ENCODE peak calls at places on chromosomes 11 and 22, in four cellular contexts. R, C, H and S are unnamed samples.

GRCh38 chr22:50729391-50730012 is 8.5 kb upstream of the ACR start:
- DNase-seq in H (no peak), R (peak; percentile 8), C (no peak), S (no peak)

GRCh38 chr11:95674669-95675358 is 114.8 kb downstream of the FAM76B start:
- DNase-seq in R (no peak), H (no peak), C (no peak), S (no peak)

GRCh38 chr11:3950996-3951662 is 95.7 kb downstream of the STIM1 start:
- DNase-seq in H (peak; percentile 74), R (no peak), C (peak; percentile 13), S (no peak)

GRCh38 chr11:118789501-118790356 is 1.2 kb downstream of the DDX6 start:
- DNase-seq in C (peak; percentile 49), H (peak; percentile 26), R (no peak), S (peak; percentile 49)

GRCh38 chr11:112617089-112617407 is 344.2 kb upstream of the NCAM1 start:
- DNase-seq in C (no peak), H (no peak), R (no peak), S (no peak)

GRCh38 chr11:20963596-20963995 is 294.2 kb downstream of the NELL1 start:
- DNase-seq in C (no peak), R (no peak), H (no peak), S (no peak)

GRCh38 chr11:48028909-48029685 is 48.7 kb downstream of the PTPRJ start:
- DNase-seq in R (no peak), H (peak; percentile 39), C (no peak), S (no peak)

GRCh38 chr11:88404932-88405710 is 67.6 kb upstream of the CTSC start:
- DNase-seq in C (no peak), H (no peak), R (no peak), S (no peak)

GRCh38 chr11:83521647-83522596 is 235.8 kb upstream of the CCDC90B start:
- DNase-seq in C (no peak), R (no peak), H (no peak), S (no peak)

GRCh38 chr11:69293819-69294505 is at the start of gene MYEOV:
- DNase-seq in R (no peak), H (peak; percentile 38), C (no peak), S (peak; percentile 53)

GRCh38 chr22:47691152-47691895 is 928.9 kb downstream of the TBC1D22A start:
- DNase-seq in H (no peak), R (no peak), C (no peak), S (no peak)

GRCh38 chr11:93113824-93114223 is 84.0 kb downstream of the SLC36A4 start:
- DNase-seq in H (no peak), C (no peak), R (no peak), S (no peak)

GRCh38 chr22:41939981-41940852 is 6.7 kb downstream of the CENPM start:
- DNase-seq in R (no peak), H (no peak), C (peak; percentile 53), S (peak; percentile 99)

GRCh38 chr22:41946360-41947180 is at the start of gene CENPM:
- DNase-seq in C (peak; percentile 93), R (peak; percentile 90), H (peak; percentile 92), S (peak; percentile 82)

GRCh38 chr22:41947181-41948080 is 479 bp upstream of the CENPM start:
- DNase-seq in R (no peak), C (no peak), H (no peak), S (no peak)

GRCh38 chr22:41940853-41941765 is 5.8 kb downstream of the CENPM start:
- DNase-seq in R (peak; percentile 91), H (peak; percentile 83), C (peak; percentile 88), S (no peak)

DNA sequence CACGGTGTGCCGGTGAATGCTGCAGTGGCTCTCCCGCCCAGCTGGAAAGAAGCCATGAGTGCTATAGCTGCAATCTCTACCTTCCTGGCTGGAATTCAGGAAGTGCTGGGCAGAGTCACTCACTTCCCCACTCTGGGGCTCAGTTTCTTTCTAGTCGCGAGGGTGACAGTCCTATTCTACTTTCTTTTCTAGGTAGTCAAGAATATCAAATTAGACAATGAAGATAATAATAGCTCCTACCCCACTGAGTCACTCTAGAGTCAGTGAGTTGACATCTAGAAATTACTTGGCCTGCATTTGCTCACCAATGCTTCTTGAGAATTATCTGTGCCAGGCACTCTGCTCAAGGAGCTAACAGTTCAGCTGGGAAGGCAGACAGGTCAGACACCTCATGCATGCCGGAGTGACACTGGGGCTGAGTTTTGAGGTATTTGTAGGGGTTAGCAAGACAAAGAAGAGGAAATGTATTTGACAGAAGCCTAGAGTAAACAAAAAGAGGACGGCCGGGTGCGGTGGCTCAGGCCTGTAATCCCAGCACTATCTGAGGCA is 3.2 kb downstream of the CENPM start:
- DNase-seq in R (no peak), H (no peak), C (no peak), S (no peak)
- H3K4me3 ChIP-seq in R (no peak overlapping the region), H (no peak overlapping the region), C (no peak overlapping the region), S (no peak overlapping the region)

GRCh38 chr11:119983240-119983732 is 154.6 kb downstream of the TRIM29 start:
- DNase-seq in H (no peak), R (no peak), C (no peak), S (no peak)
- TF ChIP-seq CTCF in H (no peak), R (no peak), C (no peak), S (no peak)

GRCh38 chr11:79441159-79441875 is 487 bp upstream of the TENM4 start:
- DNase-seq in R (no peak), C (no peak), H (no peak), S (no peak)
- H3K4me3 ChIP-seq in R (peak overlapping the region; percentile 75), C (no peak overlapping the region), H (peak overlapping the region; percentile 51), S (no peak overlapping the region)

DNA sequence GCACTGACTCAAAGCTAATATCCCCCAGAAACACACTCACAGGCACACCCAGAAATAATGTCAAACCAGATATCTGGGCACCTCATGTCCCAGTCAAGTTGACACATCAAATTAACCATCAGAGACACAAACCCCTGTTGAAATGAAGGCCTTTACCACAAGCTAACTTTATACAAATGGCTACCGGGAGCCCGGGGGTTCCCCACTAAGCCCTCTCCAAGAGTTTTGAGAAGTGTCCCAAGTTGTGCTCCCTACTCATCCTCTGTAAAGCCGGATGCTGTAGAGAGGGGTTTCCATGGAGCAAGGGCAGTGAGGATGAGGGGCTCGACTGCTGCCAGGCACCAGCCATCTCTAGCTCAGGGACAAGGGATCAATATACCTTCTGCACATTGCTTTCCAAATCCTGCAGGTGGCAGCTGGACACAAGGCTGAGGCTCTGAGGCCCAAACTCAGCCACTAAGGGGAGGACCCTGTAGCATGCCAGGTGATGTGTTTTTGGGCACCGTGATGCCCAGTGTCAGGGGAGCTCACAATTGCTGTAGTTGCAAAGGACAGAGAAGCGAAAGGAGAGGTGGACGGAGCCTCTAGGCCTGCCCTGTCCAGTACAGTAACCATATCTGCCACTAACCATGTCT is 145.7 kb downstream of the TTC17 start:
- DNase-seq in C (peak; percentile 30), H (peak; percentile 26), R (peak; percentile 48), S (no peak)
- TF ChIP-seq CTCF in C (peak; percentile 37), H (peak; percentile 32), R (peak; percentile 58), S (peak; percentile 36)